ENCODE peak calls at places on chromosome 1, in seven cellular contexts. One of them, this sample, is unnamed.

GRCh38 chr1:175894543-175894942 is 151.1 kb upstream of the TNR start:
- DNase-seq in A549: no peak
- DNase-seq in prostate gland: no peak
- DNase-seq in AG09309: no peak
- DNase-seq in HCT116: no peak
- DNase-seq in lower lobe of right lung: no peak
- DNase-seq in body of pancreas: no peak
- DNase-seq in this sample: no peak

GRCh38 chr1:111468717-111469100 is 5.1 kb upstream of the C1orf162 start:
- DNase-seq in A549: no peak
- DNase-seq in prostate gland: no peak
- DNase-seq in AG09309: no peak
- DNase-seq in HCT116: no peak
- DNase-seq in lower lobe of right lung: no peak
- DNase-seq in body of pancreas: no peak
- DNase-seq in this sample: no peak

GRCh38 chr1:162367073-162367472 is 9.6 kb downstream of the SPATA46 start:
- DNase-seq in A549: no peak
- DNase-seq in prostate gland: no peak
- DNase-seq in AG09309: no peak
- DNase-seq in HCT116: no peak
- DNase-seq in lower lobe of right lung: no peak
- DNase-seq in body of pancreas: no peak
- DNase-seq in this sample: no peak

GRCh38 chr1:219397511-219397910 is 215.4 kb downstream of the ZC3H11B start:
- DNase-seq in A549: no peak
- DNase-seq in prostate gland: no peak
- DNase-seq in AG09309: no peak
- DNase-seq in HCT116: no peak
- DNase-seq in lower lobe of right lung: no peak
- DNase-seq in body of pancreas: no peak
- DNase-seq in this sample: no peak

GRCh38 chr1:215475719-215476525 is 91.2 kb upstream of the KCTD3 start:
- DNase-seq in A549: no peak
- DNase-seq in prostate gland: no peak
- DNase-seq in AG09309: peak
- DNase-seq in HCT116: no peak
- DNase-seq in lower lobe of right lung: no peak
- DNase-seq in body of pancreas: no peak
- DNase-seq in this sample: peak

GRCh38 chr1:4699724-4700301 is 45.4 kb downstream of the AJAP1 start:
- DNase-seq in A549: no peak
- DNase-seq in prostate gland: no peak
- DNase-seq in AG09309: no peak
- DNase-seq in HCT116: no peak
- DNase-seq in lower lobe of right lung: no peak
- DNase-seq in body of pancreas: no peak
- DNase-seq in this sample: peak

GRCh38 chr1:226646870-226647449 is 92.1 kb downstream of the ITPKB start:
- DNase-seq in A549: no peak
- DNase-seq in prostate gland: no peak
- DNase-seq in AG09309: no peak
- DNase-seq in HCT116: no peak
- DNase-seq in lower lobe of right lung: peak
- DNase-seq in body of pancreas: no peak
- DNase-seq in this sample: no peak

GRCh38 chr1:30445449-30445848 is 277.9 kb downstream of the MATN1 start:
- DNase-seq in A549: no peak
- DNase-seq in prostate gland: no peak
- DNase-seq in AG09309: no peak
- DNase-seq in HCT116: no peak
- DNase-seq in lower lobe of right lung: no peak
- DNase-seq in body of pancreas: no peak
- DNase-seq in this sample: no peak

GRCh38 chr1:37036667-37037053 is 2.3 kb upstream of the GRIK3 start:
- DNase-seq in A549: no peak
- DNase-seq in prostate gland: no peak
- DNase-seq in AG09309: no peak
- DNase-seq in HCT116: no peak
- DNase-seq in lower lobe of right lung: no peak
- DNase-seq in body of pancreas: no peak
- DNase-seq in this sample: no peak

GRCh38 chr1:218656301-218657037 is 311.3 kb downstream of the TGFB2 start:
- DNase-seq in A549: no peak
- DNase-seq in prostate gland: no peak
- DNase-seq in AG09309: no peak
- DNase-seq in HCT116: no peak
- DNase-seq in lower lobe of right lung: no peak
- DNase-seq in body of pancreas: no peak
- DNase-seq in this sample: peak

GRCh38 chr1:62321438-62321837 is 2.2 kb upstream of the KANK4 start:
- DNase-seq in A549: peak
- DNase-seq in prostate gland: no peak
- DNase-seq in AG09309: peak
- DNase-seq in HCT116: peak
- DNase-seq in lower lobe of right lung: no peak
- DNase-seq in body of pancreas: no peak
- DNase-seq in this sample: peak

GRCh38 chr1:1213153-1213918 is 617 bp downstream of the TNFRSF4 start:
- DNase-seq in A549: no peak
- DNase-seq in prostate gland: no peak
- DNase-seq in AG09309: no peak
- DNase-seq in HCT116: no peak
- DNase-seq in lower lobe of right lung: no peak
- DNase-seq in body of pancreas: no peak
- DNase-seq in this sample: no peak

GRCh38 chr1:1212780-1213152 is 1.2 kb downstream of the TNFRSF4 start:
- DNase-seq in A549: no peak
- DNase-seq in prostate gland: no peak
- DNase-seq in AG09309: no peak
- DNase-seq in HCT116: no peak
- DNase-seq in lower lobe of right lung: peak
- DNase-seq in body of pancreas: no peak
- DNase-seq in this sample: no peak

GRCh38 chr1:1215266-1215676 is 1.3 kb upstream of the TNFRSF4 start:
- DNase-seq in A549: no peak
- DNase-seq in prostate gland: no peak
- DNase-seq in AG09309: no peak
- DNase-seq in HCT116: no peak
- DNase-seq in lower lobe of right lung: no peak
- DNase-seq in body of pancreas: no peak
- DNase-seq in this sample: no peak

GRCh38 chr1:1215881-1216605 is 2.1 kb upstream of the TNFRSF4 start:
- DNase-seq in A549: no peak
- DNase-seq in prostate gland: no peak
- DNase-seq in AG09309: no peak
- DNase-seq in HCT116: no peak
- DNase-seq in lower lobe of right lung: no peak
- DNase-seq in body of pancreas: no peak
- DNase-seq in this sample: no peak

DNA sequence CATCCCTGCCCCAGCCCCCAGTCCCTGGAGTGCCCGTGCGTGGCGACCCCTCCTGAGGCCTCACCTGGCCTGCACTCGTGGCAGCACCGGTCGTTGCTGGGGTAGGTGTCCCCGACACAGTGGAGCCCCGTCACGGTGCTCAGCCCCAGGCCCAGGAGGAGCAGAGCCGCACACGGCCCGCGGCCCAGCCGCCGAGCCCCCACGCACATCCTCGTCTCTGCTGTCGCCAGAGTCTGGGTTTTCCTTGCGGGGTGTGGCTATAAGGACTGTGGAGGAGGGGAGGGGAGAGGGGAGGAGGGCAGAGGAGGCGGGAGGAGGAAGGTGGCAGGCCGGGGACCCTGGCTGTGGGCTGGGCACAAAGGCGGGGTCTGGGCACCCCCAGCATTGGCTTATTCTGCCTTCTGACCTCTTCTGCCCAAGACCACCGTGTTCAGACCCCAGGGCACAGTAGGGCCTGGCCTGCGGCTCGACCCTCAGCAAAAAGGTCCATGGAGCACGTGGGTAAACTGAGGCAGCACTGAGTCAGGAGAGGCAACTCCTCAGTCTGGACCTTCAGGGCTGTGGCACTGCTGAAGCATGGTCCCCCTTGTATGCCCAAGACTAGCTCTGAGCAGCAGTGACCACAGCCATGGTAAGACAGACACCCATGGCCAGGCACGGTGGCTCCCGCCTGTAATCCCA is at the start of gene TNFRSF4:
- DNase-seq in A549: no peak
- DNase-seq in prostate gland: no peak
- DNase-seq in AG09309: no peak
- DNase-seq in HCT116: no peak
- DNase-seq in lower lobe of right lung: no peak
- DNase-seq in body of pancreas: no peak
- DNase-seq in this sample: no peak
- H3K4me3 ChIP-seq in A549: no peak
- H3K4me3 ChIP-seq in prostate gland: no peak
- H3K4me3 ChIP-seq in AG09309: no peak
- H3K4me3 ChIP-seq in HCT116: no peak
- H3K4me3 ChIP-seq in lower lobe of right lung: peak
- H3K4me3 ChIP-seq in body of pancreas: no peak
- H3K4me3 ChIP-seq in this sample: no peak

GRCh38 chr1:70966018-70966638 is 81.5 kb downstream of the PTGER3 start:
- DNase-seq in A549: peak
- DNase-seq in prostate gland: no peak
- DNase-seq in AG09309: no peak
- DNase-seq in HCT116: peak
- DNase-seq in lower lobe of right lung: no peak
- DNase-seq in body of pancreas: no peak
- DNase-seq in this sample: peak
- TF ChIP-seq CTCF in A549: no peak
- TF ChIP-seq CTCF in prostate gland: no peak
- TF ChIP-seq CTCF in AG09309: peak
- TF ChIP-seq CTCF in HCT116: peak
- TF ChIP-seq CTCF in lower lobe of right lung: peak
- TF ChIP-seq CTCF in body of pancreas: peak
- TF ChIP-seq CTCF in this sample: peak

GRCh38 chr1:161039154-161039545 is 386 bp upstream of the TSTD1 start:
- DNase-seq in A549: no peak
- DNase-seq in prostate gland: no peak
- DNase-seq in AG09309: no peak
- DNase-seq in HCT116: no peak
- DNase-seq in lower lobe of right lung: no peak
- DNase-seq in body of pancreas: no peak
- DNase-seq in this sample: no peak
- H3K4me3 ChIP-seq in A549: no peak
- H3K4me3 ChIP-seq in prostate gland: peak
- H3K4me3 ChIP-seq in AG09309: no peak
- H3K4me3 ChIP-seq in HCT116: peak
- H3K4me3 ChIP-seq in lower lobe of right lung: peak
- H3K4me3 ChIP-seq in body of pancreas: no peak
- H3K4me3 ChIP-seq in this sample: peak

GRCh38 chr1:108533351-108534083 is 26.4 kb upstream of the EEIG2 start:
- DNase-seq in A549: no peak
- DNase-seq in prostate gland: peak
- DNase-seq in AG09309: no peak
- DNase-seq in HCT116: no peak
- DNase-seq in lower lobe of right lung: peak
- DNase-seq in body of pancreas: peak
- DNase-seq in this sample: no peak
- TF ChIP-seq CTCF in A549: no peak
- TF ChIP-seq CTCF in prostate gland: no peak
- TF ChIP-seq CTCF in AG09309: no peak
- TF ChIP-seq CTCF in HCT116: no peak
- TF ChIP-seq CTCF in lower lobe of right lung: no peak
- TF ChIP-seq CTCF in body of pancreas: peak
- TF ChIP-seq CTCF in this sample: no peak

This sample was measured in AG10803.